ENCODE peak calls at places on chromosomes 6 and 20, in four cellular contexts. Y is GM12878, H is K562, Q is HepG2. Z is an unnamed sample.

GRCh38 chr6:24064832-24065231 is 61.2 kb upstream of the NRSN1 start:
- DNase-seq in Y (no peak), H (no peak), Q (no peak), Z (no peak)

GRCh38 chr6:137490961-137491360 is 3.2 kb downstream of the OLIG3 start:
- DNase-seq in Y (no peak), H (no peak), Q (no peak), Z (no peak)

GRCh38 chr6:35213824-35214756 is at the start of gene SCUBE3:
- DNase-seq in Y (no peak), H (no peak), Q (no peak), Z (peak)

GRCh38 chr6:144244688-144245087 is 40.4 kb upstream of the UTRN start:
- DNase-seq in Y (no peak), H (no peak), Q (no peak), Z (no peak)

GRCh38 chr6:131061041-131061770 is 1.8 kb downstream of the EPB41L2 start:
- DNase-seq in Y (no peak), H (peak), Q (peak), Z (no peak)

GRCh38 chr6:76264466-76264865 is 192.0 kb upstream of the IMPG1 start:
- DNase-seq in Y (no peak), H (no peak), Q (no peak), Z (no peak)

GRCh38 chr6:137881522-137881886 is 14.4 kb downstream of the TNFAIP3 start:
- DNase-seq in Y (no peak), H (no peak), Q (no peak), Z (no peak)

GRCh38 chr20:48877299-48877698 is 44.2 kb upstream of the ARFGEF2 start:
- DNase-seq in Y (no peak), H (no peak), Q (no peak), Z (no peak)

GRCh38 chr6:18246205-18246604 is 18.1 kb downstream of the DEK start:
- DNase-seq in Y (no peak), H (no peak), Q (no peak), Z (no peak)

GRCh38 chr6:64439274-64439673 is 803.7 kb downstream of the PHF3 start:
- DNase-seq in Y (no peak), H (no peak), Q (no peak), Z (no peak)

GRCh38 chr6:119259027-119259426 is 90.5 kb downstream of the MAN1A1 start:
- DNase-seq in Y (no peak), H (peak), Q (peak), Z (no peak)

GRCh38 chr6:79605968-79606764 is 25.0 kb upstream of the SH3BGRL2 start:
- DNase-seq in Y (no peak), H (no peak), Q (no peak), Z (no peak)

GRCh38 chr6:50147371-50147770 is 97.6 kb upstream of the DEFB112 start:
- DNase-seq in Y (no peak), H (no peak), Q (no peak), Z (no peak)

GRCh38 chr6:134308800-134309199 is 9.1 kb downstream of the SGK1 start:
- DNase-seq in Y (no peak), H (no peak), Q (no peak), Z (no peak)

GRCh38 chr20:50278684-50279531 is 88.3 kb downstream of the CEBPB start:
- DNase-seq in Y (no peak), H (peak), Q (peak), Z (no peak)

DNA sequence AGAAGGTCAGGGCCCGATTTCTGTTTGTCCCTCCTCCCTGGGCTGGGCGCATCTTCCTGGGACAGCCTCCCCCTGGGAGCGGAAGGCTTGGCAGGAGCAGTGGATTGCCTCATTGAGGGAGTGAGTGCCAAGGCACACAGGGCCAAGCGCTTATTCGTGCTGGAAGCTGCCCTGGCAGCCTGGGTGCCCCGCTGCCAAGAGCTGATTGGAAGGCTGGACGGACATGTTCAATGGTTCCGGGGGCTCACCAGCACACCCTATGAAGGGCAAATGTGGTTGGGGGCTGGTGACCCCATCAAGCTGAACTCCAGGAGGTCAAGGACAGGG is 10.3 kb upstream of the ZNF831 start:
- DNase-seq in Y (no peak), H (no peak), Q (no peak), Z (no peak)
- TF ChIP-seq POLR2AphosphoS5 in Y (no peak), H (no peak), Q (no peak), Z (no peak)

GRCh38 chr20:40579701-40580100 is 109.3 kb downstream of the MAFB start:
- DNase-seq in Y (no peak), H (no peak), Q (no peak), Z (no peak)

GRCh38 chr20:40587038-40587437 is 102.0 kb downstream of the MAFB start:
- DNase-seq in Y (no peak), H (no peak), Q (no peak), Z (no peak)

GRCh38 chr20:40582531-40582930 is 106.5 kb downstream of the MAFB start:
- DNase-seq in Y (no peak), H (no peak), Q (peak), Z (no peak)

GRCh38 chr20:40584128-40584819 is 104.8 kb downstream of the MAFB start:
- DNase-seq in Y (no peak), H (no peak), Q (no peak), Z (no peak)

DNA sequence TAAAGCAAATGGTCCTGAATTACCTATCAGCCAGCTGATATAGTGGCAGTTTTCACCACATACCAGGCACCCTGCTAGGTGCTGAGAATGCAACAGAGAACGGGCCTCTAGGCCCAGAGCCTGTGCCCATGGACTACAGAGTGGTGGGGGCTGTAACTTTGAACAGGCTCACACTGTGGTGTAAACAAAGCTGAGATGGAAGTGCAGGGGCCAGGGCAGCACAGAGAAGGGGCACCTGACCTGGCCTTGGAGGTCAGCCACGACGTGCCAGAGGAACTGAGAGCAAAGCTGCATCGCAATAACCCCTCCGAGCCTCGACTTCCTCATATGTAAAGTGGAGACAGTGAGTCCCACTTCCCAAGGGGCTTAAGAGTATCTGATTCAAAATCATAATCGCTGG is 105.8 kb downstream of the MAFB start:
- DNase-seq in Y (no peak), H (no peak), Q (no peak), Z (no peak)
- TF ChIP-seq TAF1 in Y (no peak), H (no peak), Q (no peak), Z (no peak)

DNA sequence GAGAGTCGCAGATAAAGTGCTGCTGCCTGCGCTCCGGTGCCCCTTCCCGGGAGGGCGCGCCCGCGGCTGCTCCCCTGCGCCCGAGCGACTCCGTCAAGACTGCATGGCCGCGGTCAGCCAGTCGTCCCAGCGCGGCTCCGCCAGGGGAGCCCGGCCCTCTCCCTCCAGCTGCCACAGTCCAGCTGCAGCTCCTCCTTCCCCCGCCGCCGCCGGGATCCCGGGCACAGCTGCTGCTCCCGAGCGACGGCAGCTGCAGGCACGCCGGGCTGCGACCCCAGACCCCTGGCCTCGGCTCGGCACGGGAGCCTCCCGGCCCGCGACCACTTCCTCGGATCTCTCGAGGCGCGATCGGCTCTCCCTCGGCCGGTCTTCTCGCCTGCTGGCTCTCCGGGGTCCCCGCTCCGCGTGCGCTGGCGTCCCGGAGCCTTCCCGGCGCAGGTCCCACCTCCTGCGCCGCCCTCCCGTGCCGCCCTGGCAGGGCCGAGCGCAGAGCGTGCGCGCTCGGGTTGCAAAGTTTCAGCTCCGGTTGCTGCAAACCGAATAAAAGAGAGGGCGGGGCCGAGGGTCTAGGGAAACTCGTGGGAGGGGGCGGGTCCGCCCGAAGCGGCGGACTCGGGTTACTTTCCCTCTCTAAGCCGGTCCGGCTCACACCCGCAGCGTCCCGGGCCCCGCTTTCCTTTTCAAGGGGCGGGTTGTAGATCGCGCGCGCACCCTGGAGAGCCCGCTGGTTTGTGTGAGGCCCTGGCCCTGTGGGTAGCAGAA is at the start of gene CNKSR3:
- DNase-seq in Y (no peak), H (peak), Q (peak), Z (peak)
- TF ChIP-seq POLR2A in Y (no peak), H (no peak), Q (peak), Z (no peak)

GRCh38 chr6:3283641-3284435 is 25.1 kb downstream of the PSMG4 start:
- DNase-seq in Y (no peak), H (no peak), Q (no peak), Z (no peak)
- TF ChIP-seq POLR2AphosphoS5 in Y (no peak), H (no peak), Q (no peak), Z (no peak)